ENCODE peak calls at places on chromosome 5, in nine cellular contexts. Z, Y, J, H, E, R, U, Q and N are unnamed samples.

GRCh38 chr5:147464211-147464610 is 45.7 kb downstream of the DPYSL3 start:
- DNase-seq in R (peak; percentile 56), H (no peak), Y (peak; percentile 71), U (no peak), J (peak; percentile 71), Q (no peak), E (no peak), Z (peak; percentile 57), N (no peak)

GRCh38 chr5:145915970-145916638 is 20.3 kb upstream of the SH3RF2 start:
- DNase-seq in E (no peak), U (no peak), Q (no peak), J (no peak), Z (no peak), H (no peak), R (no peak), Y (no peak), N (no peak)

GRCh38 chr5:41306005-41306404 is 92.7 kb upstream of the C6 start:
- DNase-seq in H (no peak), E (no peak), J (no peak), Q (no peak), Y (no peak), R (no peak), Z (peak; percentile 22), U (no peak), N (no peak)

GRCh38 chr5:23631283-23632045 is 124.1 kb downstream of the PRDM9 start:
- DNase-seq in Y (peak; percentile 93), H (no peak), Z (peak; percentile 90), U (no peak), R (peak; percentile 25), Q (no peak), J (peak; percentile 36), E (no peak), N (no peak)

GRCh38 chr5:93289915-93290314 is 291.1 kb downstream of the NR2F1-AS1 start:
- DNase-seq in U (no peak), R (no peak), Q (no peak), E (no peak), H (no peak), Y (no peak), J (no peak), Z (no peak), N (no peak)

GRCh38 chr5:68519135-68519534 is 303.6 kb downstream of the PIK3R1 start:
- DNase-seq in H (no peak), R (no peak), Y (no peak), Q (no peak), E (no peak), U (no peak), J (no peak), Z (no peak), N (no peak)

GRCh38 chr5:43560128-43560527 is 3.3 kb upstream of the PAIP1 start:
- DNase-seq in E (no peak), J (no peak), Y (peak; percentile 53), Z (peak; percentile 23), Q (no peak), R (peak; percentile 26), U (no peak), H (no peak), N (no peak)

GRCh38 chr5:74993743-74994142 is 58.6 kb downstream of the GCNT4 start:
- DNase-seq in H (peak; percentile 33), E (no peak), Z (no peak), Q (no peak), U (no peak), Y (no peak), R (no peak), J (no peak), N (no peak)

GRCh38 chr5:94243612-94244011 is 374.8 kb downstream of the KIAA0825 start:
- DNase-seq in J (no peak), H (no peak), E (no peak), R (peak; percentile 7), Q (no peak), U (no peak), Y (no peak), Z (no peak), N (no peak)

GRCh38 chr5:39519566-39520231 is 94.9 kb upstream of the DAB2 start:
- DNase-seq in H (no peak), J (no peak), Y (peak; percentile 87), U (no peak), Q (no peak), R (peak; percentile 74), Z (no peak), E (no peak), N (no peak)

GRCh38 chr5:176415240-176416122 is 858 bp downstream of the CLTB start:
- DNase-seq in H (peak; percentile 41), R (peak; percentile 73), Y (peak; percentile 56), Z (peak; percentile 82), U (no peak), E (peak; percentile 45), J (peak; percentile 65), Q (no peak), N (no peak)

GRCh38 chr5:133706732-133707430 is 94.5 kb upstream of the FSTL4 start:
- DNase-seq in H (no peak), R (no peak), Y (no peak), Q (no peak), J (no peak), Z (no peak), U (no peak), E (no peak), N (no peak)

GRCh38 chr5:93278876-93279275 is 302.1 kb downstream of the NR2F1-AS1 start:
- DNase-seq in Y (no peak), J (no peak), Z (peak; percentile 61), R (peak; percentile 27), Q (no peak), E (no peak), U (no peak), H (no peak), N (no peak)

GRCh38 chr5:33969572-33970452 is 14.7 kb downstream of the SLC45A2 start:
- DNase-seq in Z (peak; percentile 74), E (no peak), H (no peak), Y (peak; percentile 77), U (no peak), J (peak; percentile 68), Q (no peak), R (peak; percentile 67), N (peak; percentile 21)

GRCh38 chr5:136332213-136332612 is 33.1 kb downstream of the TRPC7 start:
- DNase-seq in Y (no peak), Z (no peak), E (no peak), U (no peak), Q (no peak), H (no peak), R (no peak), J (no peak), N (no peak)

DNA sequence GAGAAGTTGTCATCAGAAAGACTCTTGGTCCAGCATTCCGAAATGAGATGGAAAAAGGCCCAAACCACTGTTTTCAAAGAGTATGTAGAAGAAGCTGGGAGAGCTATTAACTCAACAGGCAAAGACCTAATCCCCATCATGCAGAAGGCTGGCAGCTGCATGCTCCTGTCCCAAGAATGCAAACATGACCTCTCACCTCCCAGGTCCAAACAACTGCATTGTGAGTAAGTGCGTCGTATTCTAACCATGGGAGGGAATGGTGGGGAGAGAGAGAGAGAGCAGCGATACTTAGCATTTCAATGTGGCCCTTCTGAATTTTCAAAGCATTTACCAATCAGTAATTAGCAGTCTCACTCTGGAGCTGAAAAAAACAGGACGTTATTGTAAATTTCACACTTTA is 27.6 kb downstream of the TRPC7 start:
- DNase-seq in H (no peak), Q (no peak), R (no peak), Z (no peak), Y (no peak), J (no peak), U (no peak), E (no peak), N (no peak)
- H3K4me1 ChIP-seq in H (no peaks in the 10 kb centered on the region), Q (no peaks in the 10 kb centered on the region), R (no peaks in the 10 kb centered on the region), Z (no peaks in the 10 kb centered on the region), Y (no peaks in the 10 kb centered on the region), J (no peaks in the 10 kb centered on the region), U (no peaks in the 10 kb centered on the region), E (no peaks in the 10 kb centered on the region), N (no peaks in the 10 kb centered on the region)

GRCh38 chr5:16937023-16937379 is 913 bp upstream of the MYO10 start:
- DNase-seq in Q (no peak), U (no peak), Y (no peak), Z (peak; percentile 92), E (peak; percentile 75), J (peak; percentile 79), R (no peak), H (peak; percentile 77), N (no peak)
- H3K4me3 ChIP-seq in Q (peak overlapping the region; percentile 76), U (no peak overlapping the region), Y (peak overlapping the region; percentile 78), Z (peak overlapping the region; percentile 76), E (peak overlapping the region; percentile 78), J (peak overlapping the region; percentile 62), R (no peak overlapping the region), H (peak overlapping the region; percentile 67), N (no peak overlapping the region)

GRCh38 chr5:179114756-179115155 is 54.6 kb downstream of the ZNF354C start:
- DNase-seq in Y (no peak), H (peak; percentile 18), R (no peak), Q (no peak), E (no peak), U (no peak), Z (no peak), J (no peak), N (no peak)

GRCh38 chr5:179113945-179114641 is 53.9 kb downstream of the ZNF354C start:
- DNase-seq in Y (no peak), Z (no peak), R (no peak), Q (no peak), U (no peak), E (no peak), H (peak; percentile 14), J (no peak), N (no peak)

GRCh38 chr5:179118338-179118737 is 58.2 kb downstream of the ZNF354C start:
- DNase-seq in H (no peak), E (no peak), R (no peak), Z (peak; percentile 41), U (no peak), Y (no peak), Q (no peak), J (no peak), N (no peak)

GRCh38 chr5:179115307-179115706 is 55.1 kb downstream of the ZNF354C start:
- DNase-seq in E (no peak), H (peak; percentile 7), Z (no peak), Q (no peak), Y (no peak), J (no peak), R (no peak), U (no peak), N (no peak)

DNA sequence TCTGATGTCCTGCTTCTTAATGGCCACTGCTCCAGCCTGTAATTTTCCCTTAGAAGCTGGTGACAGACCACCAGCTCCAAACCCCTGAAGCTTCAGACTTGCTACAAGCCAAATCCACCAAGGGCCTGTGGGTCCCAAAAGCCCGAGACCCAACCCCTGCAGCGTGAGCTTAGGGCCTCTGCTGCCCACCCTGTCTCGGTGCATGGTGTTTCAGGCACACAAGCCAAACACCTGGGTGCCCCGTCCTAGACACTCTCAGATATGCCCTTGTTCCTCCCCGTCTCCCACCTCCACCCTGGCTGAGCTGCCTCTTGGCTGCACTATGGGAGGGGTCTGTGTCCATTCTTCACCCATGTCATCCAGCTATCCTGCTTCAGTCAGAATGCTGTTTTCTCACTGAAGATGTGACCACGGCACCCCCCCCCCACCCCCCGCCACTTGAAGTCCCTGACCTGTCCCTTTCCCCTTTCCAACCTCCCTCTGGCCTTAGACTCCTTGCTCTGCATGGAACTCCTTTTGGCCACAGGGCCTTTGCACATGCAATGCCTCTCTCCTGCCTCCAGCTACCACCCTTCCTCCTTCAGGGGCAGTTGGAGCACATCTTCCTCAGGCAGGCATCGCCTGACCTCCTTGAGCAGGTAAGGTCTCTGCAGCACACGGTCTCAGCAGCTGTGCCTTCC is 55.8 kb downstream of the ZNF354C start:
- DNase-seq in Y (no peak), Z (no peak), H (peak; percentile 19), J (no peak), R (no peak), Q (no peak), U (no peak), E (no peak), N (no peak)
- H3K9me3 ChIP-seq in Y (no peaks in the 10 kb centered on the region), Z (no peaks in the 10 kb centered on the region), H (peaks cover 9% of the 10 kb centered on the region), J (no peaks in the 10 kb centered on the region), R (peaks cover 46% of the 10 kb centered on the region), Q (peaks cover 76% of the 10 kb centered on the region), U (peaks cover 8% of the 10 kb centered on the region), E (peaks cover 22% of the 10 kb centered on the region), N (peaks cover 42% of the 10 kb centered on the region)

GRCh38 chr5:107553063-107553676 is 117.6 kb downstream of the EFNA5 start:
- DNase-seq in J (no peak), E (no peak), H (no peak), Z (peak; percentile 34), Y (peak; percentile 33), Q (no peak), U (no peak), R (peak; percentile 62), N (no peak)
- H3K4me1 ChIP-seq in J (peaks cover 10% of the 10 kb centered on the region), E (no peaks in the 10 kb centered on the region), H (no peaks in the 10 kb centered on the region), Z (peaks cover 33% of the 10 kb centered on the region), Y (peaks cover 15% of the 10 kb centered on the region), Q (peaks cover 54% of the 10 kb centered on the region), U (no peaks in the 10 kb centered on the region), R (peaks cover 16% of the 10 kb centered on the region), N (no peaks in the 10 kb centered on the region)